ENCODE peak calls at places on chromosome 2, in seven cellular contexts. One of them, this sample, is unnamed.

GRCh38 chr2:226066873-226067272 is 667.4 kb downstream of the NYAP2 start:
- DNase-seq in IMR-90: no peak
- DNase-seq in H9: no peak
- DNase-seq in mesendoderm: no peak
- DNase-seq in H1: no peak
- DNase-seq in mesenchymal stem cell: no peak
- DNase-seq in trophoblast cell: no peak
- DNase-seq in this sample: no peak

GRCh38 chr2:69491864-69492263 is 54.6 kb upstream of the NFU1 start:
- DNase-seq in IMR-90: no peak
- DNase-seq in H9: no peak
- DNase-seq in mesendoderm: no peak
- DNase-seq in H1: no peak
- DNase-seq in mesenchymal stem cell: no peak
- DNase-seq in trophoblast cell: no peak
- DNase-seq in this sample: no peak

GRCh38 chr2:68807821-68808266 is 63.4 kb downstream of the BMP10 start:
- DNase-seq in IMR-90: peak
- DNase-seq in H9: no peak
- DNase-seq in mesendoderm: peak
- DNase-seq in H1: no peak
- DNase-seq in mesenchymal stem cell: peak
- DNase-seq in trophoblast cell: no peak
- DNase-seq in this sample: no peak

GRCh38 chr2:160459543-160460332 is 33.9 kb downstream of the RBMS1 start:
- DNase-seq in IMR-90: no peak
- DNase-seq in H9: no peak
- DNase-seq in mesendoderm: no peak
- DNase-seq in H1: no peak
- DNase-seq in mesenchymal stem cell: no peak
- DNase-seq in trophoblast cell: no peak
- DNase-seq in this sample: no peak

GRCh38 chr2:14633031-14633430 is 514 bp downstream of the LRATD1 start:
- DNase-seq in IMR-90: no peak
- DNase-seq in H9: no peak
- DNase-seq in mesendoderm: peak
- DNase-seq in H1: no peak
- DNase-seq in mesenchymal stem cell: peak
- DNase-seq in trophoblast cell: no peak
- DNase-seq in this sample: no peak

GRCh38 chr2:99140056-99140859 is 1.2 kb upstream of the C2orf15 start:
- DNase-seq in IMR-90: peak
- DNase-seq in H9: no peak
- DNase-seq in mesendoderm: no peak
- DNase-seq in H1: no peak
- DNase-seq in mesenchymal stem cell: no peak
- DNase-seq in trophoblast cell: no peak
- DNase-seq in this sample: no peak

GRCh38 chr2:98768765-98769476 is 38.0 kb upstream of the MGAT4A start:
- DNase-seq in IMR-90: no peak
- DNase-seq in H9: no peak
- DNase-seq in mesendoderm: no peak
- DNase-seq in H1: no peak
- DNase-seq in mesenchymal stem cell: no peak
- DNase-seq in trophoblast cell: no peak
- DNase-seq in this sample: no peak

GRCh38 chr2:234305846-234306245 is 191.0 kb downstream of the ARL4C start:
- DNase-seq in IMR-90: peak
- DNase-seq in H9: no peak
- DNase-seq in mesendoderm: peak
- DNase-seq in H1: no peak
- DNase-seq in mesenchymal stem cell: peak
- DNase-seq in trophoblast cell: peak
- DNase-seq in this sample: no peak

GRCh38 chr2:42865884-42866861 is 73.8 kb upstream of the HAAO start:
- DNase-seq in IMR-90: no peak
- DNase-seq in H9: no peak
- DNase-seq in mesendoderm: no peak
- DNase-seq in H1: no peak
- DNase-seq in mesenchymal stem cell: no peak
- DNase-seq in trophoblast cell: peak
- DNase-seq in this sample: no peak

GRCh38 chr2:226057365-226057764 is 657.9 kb downstream of the NYAP2 start:
- DNase-seq in IMR-90: no peak
- DNase-seq in H9: no peak
- DNase-seq in mesendoderm: peak
- DNase-seq in H1: no peak
- DNase-seq in mesenchymal stem cell: no peak
- DNase-seq in trophoblast cell: no peak
- DNase-seq in this sample: no peak

GRCh38 chr2:202831241-202831997 is 40.1 kb downstream of the ICA1L start:
- DNase-seq in IMR-90: peak
- DNase-seq in H9: peak
- DNase-seq in mesendoderm: peak
- DNase-seq in H1: no peak
- DNase-seq in mesenchymal stem cell: peak
- DNase-seq in trophoblast cell: peak
- DNase-seq in this sample: peak

GRCh38 chr2:46458763-46459505 is 20.4 kb upstream of the TMEM247 start:
- DNase-seq in IMR-90: no peak
- DNase-seq in H9: no peak
- DNase-seq in mesendoderm: no peak
- DNase-seq in H1: no peak
- DNase-seq in mesenchymal stem cell: no peak
- DNase-seq in trophoblast cell: no peak
- DNase-seq in this sample: no peak

GRCh38 chr2:238765590-238765989 is 82.3 kb upstream of the TWIST2 start:
- DNase-seq in IMR-90: no peak
- DNase-seq in H9: no peak
- DNase-seq in mesendoderm: no peak
- DNase-seq in H1: no peak
- DNase-seq in mesenchymal stem cell: no peak
- DNase-seq in trophoblast cell: no peak
- DNase-seq in this sample: no peak

GRCh38 chr2:40363631-40364030 is 88.3 kb downstream of the SLC8A1 start:
- DNase-seq in IMR-90: peak
- DNase-seq in H9: no peak
- DNase-seq in mesendoderm: no peak
- DNase-seq in H1: no peak
- DNase-seq in mesenchymal stem cell: peak
- DNase-seq in trophoblast cell: no peak
- DNase-seq in this sample: no peak

GRCh38 chr2:40367652-40368051 is 84.2 kb downstream of the SLC8A1 start:
- DNase-seq in IMR-90: peak
- DNase-seq in H9: no peak
- DNase-seq in mesendoderm: no peak
- DNase-seq in H1: no peak
- DNase-seq in mesenchymal stem cell: no peak
- DNase-seq in trophoblast cell: no peak
- DNase-seq in this sample: no peak

GRCh38 chr2:40361478-40361877 is 90.4 kb downstream of the SLC8A1 start:
- DNase-seq in IMR-90: no peak
- DNase-seq in H9: no peak
- DNase-seq in mesendoderm: no peak
- DNase-seq in H1: no peak
- DNase-seq in mesenchymal stem cell: no peak
- DNase-seq in trophoblast cell: no peak
- DNase-seq in this sample: no peak

GRCh38 chr2:40367032-40367431 is 84.9 kb downstream of the SLC8A1 start:
- DNase-seq in IMR-90: no peak
- DNase-seq in H9: no peak
- DNase-seq in mesendoderm: no peak
- DNase-seq in H1: no peak
- DNase-seq in mesenchymal stem cell: no peak
- DNase-seq in trophoblast cell: no peak
- DNase-seq in this sample: no peak

GRCh38 chr2:40364143-40364903 is 87.6 kb downstream of the SLC8A1 start:
- DNase-seq in IMR-90: peak
- DNase-seq in H9: no peak
- DNase-seq in mesendoderm: no peak
- DNase-seq in H1: no peak
- DNase-seq in mesenchymal stem cell: peak
- DNase-seq in trophoblast cell: no peak
- DNase-seq in this sample: no peak
- H3K4me2 ChIP-seq in IMR-90: peak
- H3K4me2 ChIP-seq in H9: no peak
- H3K4me2 ChIP-seq in mesendoderm: no peak
- H3K4me2 ChIP-seq in H1: no peak
- H3K4me2 ChIP-seq in mesenchymal stem cell: peak
- H3K4me2 ChIP-seq in trophoblast cell: no peak
- H3K4me2 ChIP-seq in this sample: no peak

GRCh38 chr2:158484892-158485556 is 28.3 kb downstream of the PKP4 start:
- DNase-seq in IMR-90: no peak
- DNase-seq in H9: no peak
- DNase-seq in mesendoderm: no peak
- DNase-seq in H1: no peak
- DNase-seq in mesenchymal stem cell: no peak
- DNase-seq in trophoblast cell: no peak
- DNase-seq in this sample: no peak
- H2BK120ac ChIP-seq in IMR-90: no peak
- H2BK120ac ChIP-seq in H9: no peak
- H2BK120ac ChIP-seq in mesendoderm: no peak
- H2BK120ac ChIP-seq in H1: no peak
- H2BK120ac ChIP-seq in mesenchymal stem cell: no peak
- H2BK120ac ChIP-seq in trophoblast cell: no peak
- H2BK120ac ChIP-seq in this sample: no peak

DNA sequence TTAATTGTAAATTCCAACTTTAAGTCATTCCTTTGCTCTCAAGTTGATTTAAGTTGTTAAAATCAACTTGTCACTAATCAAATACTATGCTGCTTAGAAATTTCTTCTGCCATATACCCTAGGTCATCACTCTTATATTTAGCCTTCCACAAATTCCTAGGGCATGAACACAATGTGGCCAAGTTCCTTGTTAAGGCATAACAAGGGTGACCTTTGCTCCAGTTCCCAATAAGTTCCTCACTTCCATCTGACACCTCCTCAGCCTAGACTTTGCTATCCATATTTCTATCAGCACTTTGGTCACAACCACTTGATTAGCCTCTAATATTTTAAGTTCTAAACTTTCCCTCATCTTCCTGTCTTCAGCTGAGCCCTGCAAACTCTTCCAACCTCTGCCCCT is 9.9 kb upstream of the TMEM37 start:
- DNase-seq in IMR-90: no peak
- DNase-seq in H9: no peak
- DNase-seq in mesendoderm: no peak
- DNase-seq in H1: no peak
- DNase-seq in mesenchymal stem cell: no peak
- DNase-seq in trophoblast cell: no peak
- DNase-seq in this sample: no peak
- H2BK5ac ChIP-seq in IMR-90: no peak
- H2BK5ac ChIP-seq in H9: no peak
- H2BK5ac ChIP-seq in mesendoderm: no peak
- H2BK5ac ChIP-seq in H1: no peak
- H2BK5ac ChIP-seq in mesenchymal stem cell: no peak
- H2BK5ac ChIP-seq in trophoblast cell: no peak
- H2BK5ac ChIP-seq in this sample: no peak

DNA sequence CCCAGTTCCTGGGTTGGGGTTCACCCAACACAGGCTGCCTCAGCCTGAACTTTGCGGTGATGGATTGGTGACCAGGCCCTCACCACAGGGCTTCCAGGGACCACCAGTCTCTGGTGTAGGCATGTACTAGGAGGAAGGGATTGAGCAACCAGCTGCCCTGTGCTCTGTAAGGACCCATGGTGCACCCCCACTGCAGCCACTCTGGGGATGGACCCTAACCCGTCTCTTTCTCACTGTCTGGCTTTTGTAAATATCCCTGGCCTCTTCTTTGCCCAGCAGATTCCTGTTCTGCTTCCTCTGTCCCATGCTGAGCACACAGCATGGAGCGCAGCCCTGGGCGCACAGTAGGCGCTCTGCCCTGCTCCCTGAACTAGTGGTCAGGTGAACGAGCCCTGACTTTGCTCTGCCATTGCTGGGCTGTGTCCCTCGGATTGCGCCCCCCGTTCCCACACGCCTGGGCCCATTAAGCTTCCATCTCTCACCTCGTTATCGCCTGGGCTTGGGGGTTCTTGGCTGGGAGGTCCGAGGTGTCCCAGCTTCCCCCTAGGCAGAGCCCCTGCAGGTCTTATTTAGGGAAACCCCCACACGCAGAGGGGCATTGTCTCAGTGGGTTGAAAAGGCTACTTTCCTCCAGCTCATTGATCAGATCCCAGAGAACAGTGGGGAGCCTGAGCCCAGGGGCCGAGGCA is 162.1 kb downstream of the MYCN start:
- DNase-seq in IMR-90: no peak
- DNase-seq in H9: no peak
- DNase-seq in mesendoderm: no peak
- DNase-seq in H1: no peak
- DNase-seq in mesenchymal stem cell: no peak
- DNase-seq in trophoblast cell: no peak
- DNase-seq in this sample: no peak
- H3K4me2 ChIP-seq in IMR-90: no peak
- H3K4me2 ChIP-seq in H9: no peak
- H3K4me2 ChIP-seq in mesendoderm: no peak
- H3K4me2 ChIP-seq in H1: peak
- H3K4me2 ChIP-seq in mesenchymal stem cell: no peak
- H3K4me2 ChIP-seq in trophoblast cell: no peak
- H3K4me2 ChIP-seq in this sample: no peak

DNA sequence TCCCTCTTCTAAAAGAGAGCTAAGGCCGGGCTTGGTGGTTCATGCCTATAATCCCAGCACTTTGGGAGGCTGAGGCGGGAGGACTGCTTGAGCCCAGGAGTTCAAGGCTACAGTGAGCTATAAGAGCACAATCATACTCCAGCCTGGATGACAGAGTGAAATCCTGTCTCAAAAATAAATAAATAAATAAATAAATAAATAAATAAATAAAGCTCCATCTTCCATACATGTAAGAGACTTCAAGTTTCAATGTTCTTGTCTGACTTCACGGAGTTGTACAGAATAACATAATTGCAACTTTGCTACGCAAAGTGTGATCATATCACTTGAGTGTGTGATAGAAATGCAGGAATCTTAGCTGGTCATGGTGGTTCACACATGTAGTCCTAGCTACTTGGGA is 123.5 kb upstream of the SP3 start:
- DNase-seq in IMR-90: no peak
- DNase-seq in H9: no peak
- DNase-seq in mesendoderm: no peak
- DNase-seq in H1: no peak
- DNase-seq in mesenchymal stem cell: no peak
- DNase-seq in trophoblast cell: no peak
- DNase-seq in this sample: no peak
- H2BK120ac ChIP-seq in IMR-90: no peak
- H2BK120ac ChIP-seq in H9: no peak
- H2BK120ac ChIP-seq in mesendoderm: no peak
- H2BK120ac ChIP-seq in H1: no peak
- H2BK120ac ChIP-seq in mesenchymal stem cell: no peak
- H2BK120ac ChIP-seq in trophoblast cell: no peak
- H2BK120ac ChIP-seq in this sample: no peak